ENCODE peak calls at places on chromosomes 1 and 21, in six cellular contexts. H is HT1080, F is breast epithelium, W is NCI-H526, T is occipital lobe, R is adrenal gland. L is an unnamed sample.

GRCh38 chr1:32733573-32734321 is 31.2 kb upstream of the SYNC start:
- DNase-seq in F (no peak), R (no peak), W (peak; percentile 28), H (no peak), T (no peak), L (no peak)

GRCh38 chr1:218525451-218526197 is 180.5 kb downstream of the TGFB2 start:
- DNase-seq in F (no peak), R (no peak), W (no peak), H (no peak), T (no peak), L (no peak)

GRCh38 chr1:165915480-165916395 is 88.3 kb downstream of the UCK2 start:
- DNase-seq in H (no peak), T (no peak), R (no peak), F (peak; percentile 38), W (no peak), L (no peak)

GRCh38 chr1:60427194-60427593 is 353.6 kb upstream of the C1orf87 start:
- DNase-seq in H (peak; percentile 7), T (no peak), R (no peak), F (no peak), W (no peak), L (no peak)

GRCh38 chr1:62783736-62784508 is at the start of gene ATG4C:
- DNase-seq in W (peak; percentile 98), T (peak; percentile 97), F (peak; percentile 90), H (peak; percentile 97), R (peak; percentile 99), L (peak; percentile 35)

GRCh38 chr1:236181059-236181458 is 38.7 kb downstream of the GPR137B start:
- DNase-seq in T (no peak), W (no peak), R (no peak), H (peak; percentile 65), F (no peak), L (no peak)

GRCh38 chr1:48038273-48038767 is 41.1 kb upstream of the TRABD2B start:
- DNase-seq in W (peak; percentile 35), H (no peak), T (no peak), F (no peak), R (no peak), L (no peak)

GRCh38 chr1:156260896-156261295 is 13.0 kb upstream of the PAQR6 start:
- DNase-seq in H (no peak), W (peak; percentile 44), R (no peak), T (no peak), F (no peak), L (no peak)

GRCh38 chr21:45894891-45895777 is 86.4 kb upstream of the COL6A1 start:
- DNase-seq in T (no peak), F (no peak), R (no peak), H (no peak), W (no peak), L (no peak)

GRCh38 chr1:110135268-110136065 is 14.8 kb upstream of the SLC6A17 start:
- DNase-seq in H (peak; percentile 38), R (no peak), F (no peak), T (no peak), W (no peak), L (no peak)

GRCh38 chr1:191592111-191592510 is 566.2 kb upstream of the RGS18 start:
- DNase-seq in F (no peak), W (no peak), T (no peak), R (no peak), H (peak; percentile 2), L (no peak)

GRCh38 chr1:116940809-116941640 is 31.3 kb downstream of the PTGFRN start:
- DNase-seq in R (no peak), T (no peak), H (no peak), F (no peak), W (no peak), L (no peak)

L was measured in 8988T.